ENCODE peak calls at places on chromosomes 6 and 20, in seven cellular contexts. F is heart right ventricle, L is spleen, T is cardiac muscle cell, Z is lung, V is mucosa of descending colon, M is neural progenitor cell. I is an unnamed sample.
A peak's percentile ranks its signal among the peaks of the same experiment; 100 is the strongest.

GRCh38 chr6:33372532-33373123 is 19.0 kb upstream of the KIFC1 start:
- DNase-seq in F (no peak), L (no peak), M (peak; percentile 52), V (no peak), Z (no peak), T (no peak), I (no peak)

GRCh38 chr6:121365499-121366183 is 31.4 kb upstream of the TBC1D32 start:
- DNase-seq in Z (no peak), F (no peak), L (no peak), T (no peak), V (no peak), M (no peak), I (no peak)

GRCh38 chr6:31945507-31946369 is at the start of gene CFB:
- DNase-seq in M (peak; percentile 8), L (peak; percentile 70), Z (peak; percentile 72), F (peak; percentile 58), T (no peak), V (peak; percentile 84), I (peak; percentile 80)

GRCh38 chr20:63344616-63345327 is 16.4 kb downstream of the CHRNA4 start:
- DNase-seq in F (peak; percentile 68), Z (peak; percentile 41), V (no peak), T (no peak), M (no peak), L (peak; percentile 56), I (no peak)

GRCh38 chr6:157533397-157533814 is 152.4 kb downstream of the ZDHHC14 start:
- DNase-seq in T (peak; percentile 28), V (no peak), M (peak; percentile 77), L (no peak), Z (no peak), F (no peak), I (no peak)

GRCh38 chr20:20083796-20084195 is 31.5 kb downstream of the CFAP61 start:
- DNase-seq in V (no peak), M (peak; percentile 58), F (no peak), Z (no peak), T (peak; percentile 54), L (no peak), I (no peak)

GRCh38 chr6:116287668-116288282 is 8.0 kb upstream of the TSPYL1 start:
- DNase-seq in Z (no peak), T (peak; percentile 54), M (peak; percentile 56), V (no peak), L (no peak), F (no peak), I (no peak)

GRCh38 chr6:1735239-1735803 is 125.6 kb downstream of the FOXC1 start:
- DNase-seq in M (no peak), L (no peak), Z (no peak), F (no peak), T (no peak), V (no peak), I (no peak)

GRCh38 chr6:135141728-135142127 is 39.4 kb upstream of the MYB start:
- DNase-seq in M (no peak), F (no peak), V (no peak), L (no peak), T (no peak), Z (no peak), I (no peak)

GRCh38 chr6:52577022-52577777 is at the start of gene TRAM2:
- DNase-seq in T (peak; percentile 93), F (peak; percentile 91), V (peak; percentile 92), M (peak; percentile 97), Z (peak; percentile 79), L (peak; percentile 96), I (peak; percentile 57)

GRCh38 chr6:132961610-132962009 is 147.2 kb downstream of the RPS12 start:
- DNase-seq in V (no peak), Z (no peak), L (no peak), F (no peak), T (peak; percentile 18), M (peak; percentile 23), I (no peak)

GRCh38 chr6:130958468-130958867 is 104.6 kb downstream of the EPB41L2 start:
- DNase-seq in Z (no peak), M (no peak), T (no peak), V (no peak), F (no peak), L (no peak), I (no peak)

GRCh38 chr6:46138281-46138680 is 8.5 kb downstream of the ENPP4 start:
- DNase-seq in L (no peak), F (no peak), V (no peak), Z (no peak), T (no peak), M (no peak), I (no peak)

GRCh38 chr6:31222496-31222895 is 49.4 kb downstream of the HLA-C start:
- DNase-seq in V (no peak), T (no peak), F (no peak), M (no peak), Z (no peak), L (no peak), I (no peak)

GRCh38 chr6:128492386-128492785 is 28.0 kb downstream of the PTPRK start:
- DNase-seq in M (no peak), F (no peak), T (no peak), Z (no peak), V (no peak), L (no peak), I (peak; percentile 70)

GRCh38 chr6:158769696-158770446 is 49.3 kb downstream of the EZR start:
- DNase-seq in V (no peak), T (no peak), M (no peak), L (no peak), Z (no peak), F (peak; percentile 52), I (no peak)

GRCh38 chr20:13858496-13859270 is 73.9 kb downstream of the NDUFAF5 start:
- DNase-seq in Z (no peak), V (no peak), L (no peak), F (no peak), M (no peak), T (no peak), I (no peak)

GRCh38 chr20:24684954-24685691 is 215.7 kb downstream of the SYNDIG1 start:
- DNase-seq in L (peak; percentile 61), M (peak; percentile 52), V (no peak), T (no peak), Z (no peak), F (no peak), I (no peak)

DNA sequence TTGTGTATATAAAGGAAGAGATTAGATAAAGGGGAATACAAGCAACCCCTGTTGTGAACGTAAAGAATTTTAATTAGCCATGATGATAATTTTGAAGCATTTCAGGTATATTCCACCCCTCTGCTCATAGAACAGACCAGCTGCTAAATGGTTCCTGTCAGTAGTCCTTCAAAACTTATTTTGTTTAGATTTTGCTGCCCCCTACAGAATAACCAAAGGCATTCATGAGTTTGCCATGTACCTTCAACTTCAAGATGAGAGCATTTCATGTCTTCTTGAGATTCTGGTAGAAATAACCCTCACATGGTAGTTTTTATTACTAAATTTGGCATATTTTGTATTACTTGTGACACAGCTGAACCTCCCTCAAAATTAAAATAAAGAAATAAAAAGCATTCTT is 1586.7 kb downstream of the HACE1 start:
- DNase-seq in L (no peak), V (no peak), M (peak; percentile 51), Z (no peak), T (peak; percentile 62), F (no peak), I (no peak)
- TF ChIP-seq CTCF in L (no peak), V (no peak), M (peak; percentile 66), Z (no peak), T (no peak), F (peak; percentile 44), I (no peak)

GRCh38 chr20:1389703-1390385 is 3.0 kb downstream of the FKBP1A start:
- DNase-seq in V (no peak), Z (peak; percentile 60), T (no peak), L (no peak), F (no peak), M (no peak), I (no peak)
- H3K4me1 ChIP-seq in V (peaks cover 59% of the 10 kb centered on the region), Z (peaks cover 35% of the 10 kb centered on the region), T (peaks cover 14% of the 10 kb centered on the region), L (peaks cover 96% of the 10 kb centered on the region), F (peaks cover 43% of the 10 kb centered on the region), M (peaks cover 39% of the 10 kb centered on the region), I (peaks cover 3% of the 10 kb centered on the region)

GRCh38 chr6:25103603-25104002 is 167.8 kb upstream of the RIPOR2 start:
- DNase-seq in Z (no peak), V (no peak), F (no peak), T (no peak), L (no peak), M (no peak), I (no peak)
- H3K4me3 ChIP-seq in Z (no peak overlapping the region), V (no peak overlapping the region), F (no peak overlapping the region), T (no peak overlapping the region), L (no peak overlapping the region), M (no peak overlapping the region), I (no peak overlapping the region)

GRCh38 chr20:17655286-17655651 is 26.8 kb downstream of the RRBP1 start:
- DNase-seq in M (no peak), V (no peak), L (peak; percentile 36), F (no peak), T (no peak), Z (no peak), I (no peak)

GRCh38 chr20:17655865-17656489 is 26.1 kb downstream of the RRBP1 start:
- DNase-seq in Z (no peak), T (no peak), L (peak; percentile 34), F (no peak), V (no peak), M (no peak), I (no peak)

GRCh38 chr20:17653835-17654648 is 28.0 kb downstream of the RRBP1 start:
- DNase-seq in T (no peak), F (no peak), Z (no peak), L (peak; percentile 52), V (no peak), M (no peak), I (no peak)

GRCh38 chr20:17652411-17652810 is 29.6 kb downstream of the RRBP1 start:
- DNase-seq in M (no peak), F (no peak), T (no peak), L (peak; percentile 64), Z (no peak), V (peak; percentile 26), I (no peak)

DNA sequence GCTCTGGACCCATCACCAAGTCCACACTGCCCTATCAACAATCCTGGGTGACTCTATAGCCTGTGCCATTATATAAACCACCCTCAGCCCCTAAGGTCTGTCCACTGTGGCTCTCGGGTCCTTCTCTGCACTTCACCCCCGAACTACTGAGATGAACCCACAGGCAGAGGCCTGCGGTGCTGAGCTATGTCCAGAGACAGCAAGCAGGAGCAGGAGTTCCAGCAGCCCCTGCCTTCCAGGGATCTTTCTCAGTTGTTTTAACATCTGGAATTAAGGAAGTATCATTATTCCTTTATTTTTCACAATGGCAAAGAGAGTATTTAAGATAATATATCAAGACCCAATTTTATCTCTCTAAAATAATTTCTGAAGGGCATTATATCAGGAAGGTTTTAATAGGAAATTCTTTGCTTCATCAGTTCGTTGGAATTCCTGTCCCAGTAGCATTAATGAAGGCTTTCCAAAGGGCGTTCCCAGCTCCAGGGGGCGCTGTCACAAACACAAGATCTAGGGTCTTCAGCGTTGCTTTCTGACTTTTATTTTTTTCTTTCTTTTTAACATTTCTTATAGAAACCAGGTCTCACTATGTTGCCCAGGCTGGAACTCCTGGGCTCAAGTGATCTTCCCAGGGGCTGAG is 27.3 kb downstream of the RRBP1 start:
- DNase-seq in F (peak; percentile 46), Z (no peak), L (peak; percentile 49), M (peak; percentile 78), T (peak; percentile 66), V (no peak), I (no peak)
- TF ChIP-seq CTCF in F (peak; percentile 67), Z (peak; percentile 13), L (peak; percentile 63), M (peak; percentile 93), T (peak; percentile 79), V (peak; percentile 36), I (no peak)

GRCh38 chr20:51497542-51498467 is 44.7 kb downstream of the NFATC2 start:
- DNase-seq in T (no peak), F (no peak), M (no peak), Z (no peak), L (peak; percentile 80), V (no peak), I (peak; percentile 47)
- H3K4me1 ChIP-seq in T (peaks cover 11% of the 10 kb centered on the region), F (peaks cover 22% of the 10 kb centered on the region), M (no peaks in the 10 kb centered on the region), Z (peaks cover 23% of the 10 kb centered on the region), L (peaks cover 94% of the 10 kb centered on the region), V (peaks cover 4% of the 10 kb centered on the region), I (no peaks in the 10 kb centered on the region)

GRCh38 chr20:50309280-50309763 is 118.7 kb downstream of the CEBPB start:
- DNase-seq in Z (no peak), L (peak; percentile 4), M (no peak), F (no peak), T (no peak), V (no peak), I (no peak)
- H3K4me3 ChIP-seq in Z (no peak overlapping the region), L (no peak overlapping the region), M (no peak overlapping the region), F (no peak overlapping the region), T (no peak overlapping the region), V (no peak overlapping the region), I (no peak overlapping the region)

I was measured in breast epithelium.